ENCODE peak calls at places on chromosomes 11 and 22, in seven cellular contexts. Z is tibial nerve, Q is sigmoid colon, S is PC-9, B is osteoblast, J is thyroid gland, M is upper lobe of left lung. U is an unnamed sample.
A peak's percentile ranks its signal among the peaks of the same experiment; 100 is the strongest.

GRCh38 chr22:35995772-35996171 is 32.9 kb downstream of the RBFOX2 start:
- DNase-seq in Z (peak; percentile 75), Q (peak; percentile 95), S (no peak), B (peak; percentile 88), J (peak; percentile 26), M (peak; percentile 27), U (peak; percentile 88)

GRCh38 chr11:60887531-60887930 is 18.9 kb downstream of the PRPF19 start:
- DNase-seq in Z (peak; percentile 50), Q (no peak), S (no peak), B (no peak), J (peak; percentile 43), M (no peak), U (peak; percentile 60)

GRCh38 chr11:134125507-134125906 is 56.6 kb downstream of the JAM3 start:
- DNase-seq in Z (no peak), Q (no peak), S (no peak), B (peak; percentile 67), J (no peak), M (no peak), U (no peak)

GRCh38 chr11:130979386-130979972 is 63.2 kb upstream of the SNX19 start:
- DNase-seq in Z (no peak), Q (no peak), S (no peak), B (peak; percentile 88), J (no peak), M (no peak), U (peak; percentile 18)

GRCh38 chr22:27378994-27379393 is 422.6 kb downstream of the MN1 start:
- DNase-seq in Z (no peak), Q (no peak), S (no peak), B (no peak), J (no peak), M (no peak), U (no peak)

GRCh38 chr11:44914105-44914504 is 36.6 kb downstream of the TP53I11 start:
- DNase-seq in Z (no peak), Q (no peak), S (no peak), B (no peak), J (no peak), M (no peak), U (no peak)

GRCh38 chr11:73379189-73379880 is 3.1 kb downstream of the RELT start:
- DNase-seq in Z (no peak), Q (no peak), S (no peak), B (no peak), J (peak; percentile 88), M (peak; percentile 80), U (no peak)

GRCh38 chr11:129503646-129504045 is 128.0 kb downstream of the BARX2 start:
- DNase-seq in Z (no peak), Q (no peak), S (peak; percentile 20), B (no peak), J (no peak), M (no peak), U (no peak)

GRCh38 chr22:35445933-35446332 is 46.0 kb downstream of the MCM5 start:
- DNase-seq in Z (no peak), Q (peak; percentile 84), S (no peak), B (peak; percentile 6), J (no peak), M (no peak), U (no peak)

GRCh38 chr22:25658641-25659040 is 83.3 kb upstream of the MYO18B start:
- DNase-seq in Z (no peak), Q (no peak), S (no peak), B (no peak), J (no peak), M (no peak), U (no peak)

GRCh38 chr11:124796312-124796711 is 3.9 kb downstream of the MSANTD2 start:
- DNase-seq in Z (no peak), Q (no peak), S (no peak), B (no peak), J (no peak), M (no peak), U (no peak)
- H3K4me3 ChIP-seq in Z (no peak overlapping the region), Q (no peak overlapping the region), S (no peak overlapping the region), B (no peak overlapping the region), J (no peak overlapping the region), M (no peak overlapping the region), U (no peak overlapping the region)

GRCh38 chr11:67642148-67642475 is 2.5 kb upstream of the TBX10 start:
- DNase-seq in Z (no peak), Q (peak; percentile 35), S (no peak), B (peak; percentile 77), J (no peak), M (no peak), U (no peak)
- TF ChIP-seq CTCF in Z (no peak), Q (no peak), S (no peak), B (no peak), J (no peak), M (no peak), U (no peak)

DNA sequence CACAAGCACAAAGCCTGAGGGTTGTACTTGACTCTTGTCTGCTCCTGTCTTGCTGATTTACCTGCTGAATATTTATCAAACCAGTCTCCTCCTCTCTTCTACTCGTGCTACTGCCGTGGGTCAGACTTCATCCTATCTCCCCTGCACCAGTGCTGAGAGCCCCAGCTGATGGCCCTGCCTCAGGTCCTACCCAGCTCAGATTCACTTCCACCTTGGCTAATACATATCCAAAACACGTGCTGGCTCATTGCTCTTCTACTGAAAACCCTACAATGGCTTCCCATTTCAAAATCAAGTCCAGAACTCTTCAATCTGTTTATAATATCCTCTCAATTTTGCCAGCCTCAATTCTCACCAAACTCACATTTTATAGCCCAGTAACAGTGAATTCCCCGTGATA is 48.3 kb downstream of the RAB30 start:
- DNase-seq in Z (no peak), Q (no peak), S (no peak), B (peak; percentile 62), J (no peak), M (no peak), U (no peak)
- H3K27me3 ChIP-seq in Z (no peaks in the 10 kb centered on the region), Q (no peaks in the 10 kb centered on the region), S (no peaks in the 10 kb centered on the region), B (no peaks in the 10 kb centered on the region), J (no peaks in the 10 kb centered on the region), M (no peaks in the 10 kb centered on the region), U (no peaks in the 10 kb centered on the region)

GRCh38 chr11:63666874-63667273 is 4.3 kb downstream of the ATL3 start:
- DNase-seq in Z (no peak), Q (no peak), S (no peak), B (peak; percentile 82), J (no peak), M (no peak), U (peak; percentile 37)
- H3K4me3 ChIP-seq in Z (no peak overlapping the region), Q (no peak overlapping the region), S (no peak overlapping the region), B (no peak overlapping the region), J (no peak overlapping the region), M (no peak overlapping the region), U (no peak overlapping the region)

DNA sequence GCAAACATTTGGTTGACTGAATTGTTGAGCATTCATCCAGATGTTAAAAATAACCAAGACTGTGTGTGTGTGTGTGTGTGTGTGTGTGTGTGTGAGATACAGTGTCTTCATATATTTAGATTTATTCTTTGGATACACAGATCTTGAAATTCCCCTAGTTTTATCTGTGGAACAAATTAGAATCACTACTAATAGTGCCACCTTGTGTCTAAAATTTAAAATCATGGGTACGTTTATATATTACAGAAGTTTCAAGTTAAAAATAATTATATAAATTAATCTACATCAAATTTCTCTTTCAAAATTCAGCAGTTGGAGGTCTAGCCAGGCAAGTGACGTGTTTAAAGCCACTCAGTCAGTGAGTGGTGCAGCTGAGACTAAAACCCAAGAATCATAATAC is 1566.2 kb upstream of the TENM4 start:
- DNase-seq in Z (no peak), Q (no peak), S (no peak), B (no peak), J (no peak), M (no peak), U (peak; percentile 2)
- TF ChIP-seq CTCF in Z (no peak), Q (no peak), S (peak; percentile 59), B (no peak), J (no peak), M (no peak), U (no peak)

DNA sequence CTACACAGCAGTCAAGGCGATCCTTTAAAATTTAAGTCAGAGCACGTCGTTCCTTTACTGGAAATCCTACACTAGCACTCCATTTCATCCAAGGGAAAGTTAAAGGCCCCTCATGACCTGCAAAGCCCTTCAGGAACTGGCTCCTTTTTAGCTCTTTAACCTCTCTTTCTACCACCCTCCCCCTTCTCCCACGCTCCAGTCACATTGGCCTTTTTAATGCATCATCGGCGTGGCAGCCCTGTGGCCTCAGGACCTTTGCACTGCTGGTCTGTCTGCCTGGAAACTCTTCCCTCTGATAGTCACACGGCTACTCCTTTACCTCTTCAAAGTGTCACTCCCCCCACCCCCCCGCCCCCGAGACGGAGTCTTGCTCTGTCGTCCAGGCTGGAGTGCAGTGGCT is 1.2 kb upstream of the PTPN5 start:
- DNase-seq in Z (no peak), Q (no peak), S (no peak), B (peak; percentile 25), J (no peak), M (no peak), U (no peak)
- H3K27me3 ChIP-seq in Z (peaks cover 46% of the 10 kb centered on the region), Q (peaks cover 42% of the 10 kb centered on the region), S (peaks cover 49% of the 10 kb centered on the region), B (peaks cover 62% of the 10 kb centered on the region), J (peaks cover 11% of the 10 kb centered on the region), M (peaks cover 25% of the 10 kb centered on the region), U (peaks cover 40% of the 10 kb centered on the region)

DNA sequence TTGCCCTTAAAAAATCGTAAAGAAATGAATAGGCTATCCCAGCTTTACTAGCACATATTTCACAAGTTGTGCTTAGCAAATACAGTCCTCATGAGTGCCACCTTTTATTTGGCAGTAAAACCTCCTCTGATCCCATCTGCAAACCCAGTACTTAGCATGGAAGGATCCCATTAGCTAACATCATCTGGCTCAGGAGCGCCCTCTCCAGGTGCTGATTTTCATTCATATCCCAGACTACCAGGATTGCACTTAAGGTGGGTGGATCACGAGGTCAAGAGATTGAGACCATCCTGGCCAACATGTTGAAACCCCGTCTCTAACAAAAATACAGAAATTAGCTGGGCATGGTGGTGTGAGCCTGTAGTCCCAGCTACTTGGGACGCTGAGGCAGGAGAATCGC is 76.1 kb upstream of the PAX6 start:
- DNase-seq in Z (no peak), Q (no peak), S (no peak), B (no peak), J (no peak), M (no peak), U (no peak)
- H3K4me3 ChIP-seq in Z (no peak overlapping the region), Q (no peak overlapping the region), S (no peak overlapping the region), B (no peak overlapping the region), J (no peak overlapping the region), M (no peak overlapping the region), U (no peak overlapping the region)

GRCh38 chr11:64516226-64516625 is 74.8 kb upstream of the SLC22A12 start:
- DNase-seq in Z (no peak), Q (no peak), S (no peak), B (no peak), J (no peak), M (no peak), U (no peak)
- TF ChIP-seq CTCF in Z (no peak), Q (no peak), S (no peak), B (no peak), J (no peak), M (no peak), U (peak; percentile 32)

GRCh38 chr11:2076441-2076840 is 62.7 kb downstream of the IGF2 start:
- DNase-seq in Z (no peak), Q (no peak), S (no peak), B (no peak), J (no peak), M (no peak), U (no peak)
- H3K27me3 ChIP-seq in Z (no peaks in the 10 kb centered on the region), Q (peaks cover 23% of the 10 kb centered on the region), S (no peaks in the 10 kb centered on the region), B (peaks cover 4% of the 10 kb centered on the region), J (no peaks in the 10 kb centered on the region), M (no peaks in the 10 kb centered on the region), U (no peaks in the 10 kb centered on the region)

U was measured in brain microvascular endothelial cell.